ENCODE peak calls at places on chromosome 15, in six cellular contexts. Y is RWPE2, B is HFF-Myc, Q is kidney, K is testis, J is lower leg skin. M is an unnamed sample.

GRCh38 chr15:47787875-47788274 is 70.6 kb downstream of the SEMA6D start:
- DNase-seq in Y (no peak), B (no peak), Q (no peak), K (no peak), J (no peak), M (no peak)

GRCh38 chr15:57541271-57541670 is 50.4 kb upstream of the MYZAP start:
- DNase-seq in Y (peak), B (no peak), Q (no peak), K (no peak), J (no peak), M (no peak)

GRCh38 chr15:55221090-55222011 is 24.6 kb upstream of the RSL24D1 start:
- DNase-seq in Y (no peak), B (peak), Q (no peak), K (no peak), J (no peak), M (no peak)

GRCh38 chr15:94535298-94536048 is 304.1 kb downstream of the MCTP2 start:
- DNase-seq in Y (no peak), B (no peak), Q (no peak), K (no peak), J (no peak), M (no peak)

GRCh38 chr15:38868326-38869114 is 303.9 kb upstream of the RASGRP1 start:
- DNase-seq in Y (peak), B (no peak), Q (no peak), K (no peak), J (peak), M (no peak)

GRCh38 chr15:78597583-78597982 is 23.2 kb downstream of the CHRNA3 start:
- DNase-seq in Y (no peak), B (no peak), Q (no peak), K (no peak), J (no peak), M (no peak)

GRCh38 chr15:77346637-77347036 is 73.3 kb downstream of the PEAK1 start:
- DNase-seq in Y (no peak), B (no peak), Q (no peak), K (no peak), J (no peak), M (no peak)

GRCh38 chr15:96764946-96765345 is 434.4 kb downstream of the NR2F2 start:
- DNase-seq in Y (no peak), B (no peak), Q (no peak), K (no peak), J (no peak), M (no peak)

GRCh38 chr15:42239528-42240245 is 31.6 kb upstream of the VPS39 start:
- DNase-seq in Y (no peak), B (no peak), Q (no peak), K (no peak), J (no peak), M (no peak)

GRCh38 chr15:39919740-39920509 is at the start of gene GPR176:
- DNase-seq in Y (peak), B (no peak), Q (peak), K (peak), J (peak), M (no peak)

GRCh38 chr15:68511073-68511991 is 67.5 kb upstream of the CORO2B start:
- DNase-seq in Y (no peak), B (no peak), Q (no peak), K (peak), J (peak), M (no peak)

GRCh38 chr15:31062310-31062964 is 39.1 kb downstream of the TRPM1 start:
- DNase-seq in Y (no peak), B (peak), Q (no peak), K (no peak), J (no peak), M (no peak)

GRCh38 chr15:89666858-89667705 is 11.8 kb upstream of the KIF7 start:
- DNase-seq in Y (no peak), B (no peak), Q (no peak), K (no peak), J (peak), M (no peak)

GRCh38 chr15:89664951-89665350 is 9.7 kb upstream of the KIF7 start:
- DNase-seq in Y (no peak), B (no peak), Q (no peak), K (no peak), J (peak), M (no peak)

GRCh38 chr15:89664441-89664840 is 9.2 kb upstream of the KIF7 start:
- DNase-seq in Y (no peak), B (no peak), Q (no peak), K (no peak), J (peak), M (no peak)

GRCh38 chr15:89666147-89666857 is 11.0 kb upstream of the KIF7 start:
- DNase-seq in Y (no peak), B (no peak), Q (no peak), K (no peak), J (peak), M (no peak)

DNA sequence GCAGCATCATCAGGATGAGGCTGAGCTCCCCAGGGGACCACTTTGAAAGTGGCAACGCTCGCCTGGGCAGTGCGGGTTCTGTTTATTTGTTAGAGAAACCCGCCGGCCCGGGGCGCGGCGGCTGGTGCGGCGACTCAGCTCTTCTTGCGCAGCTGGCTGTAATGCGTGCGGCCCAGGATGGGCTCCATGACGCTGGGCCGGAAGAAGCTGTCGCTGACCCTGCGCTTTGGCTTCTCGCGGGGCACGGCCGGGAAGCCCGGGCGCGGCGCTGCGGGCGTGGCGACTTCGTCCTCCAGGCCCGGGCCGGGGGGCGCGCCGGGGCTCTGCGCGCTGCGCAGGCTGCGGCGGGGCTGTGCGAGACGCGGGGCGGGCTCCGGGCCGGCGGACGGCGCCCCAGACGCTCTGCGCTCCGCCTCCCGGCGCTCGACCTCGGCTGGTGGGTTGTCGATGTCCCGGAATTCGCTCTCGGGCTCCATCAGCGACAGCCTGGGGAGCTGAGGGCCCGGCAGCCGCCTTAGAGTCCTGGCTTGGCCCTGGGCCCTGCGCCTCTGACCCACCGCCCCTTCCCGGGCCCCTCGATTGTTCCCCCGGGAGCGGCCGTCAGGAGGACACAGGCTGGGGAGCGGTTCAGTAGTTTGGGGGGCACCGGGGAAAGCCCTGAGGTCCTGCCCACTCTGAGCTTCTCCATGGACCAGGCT is 10.3 kb upstream of the KIF7 start:
- DNase-seq in Y (no peak), B (no peak), Q (peak), K (peak), J (peak), M (no peak)
- H3K4me3 ChIP-seq in Y (peak), B (peak), Q (peak), K (peak), J (no peak), M (no peak)

GRCh38 chr15:56369234-56369633 is 4.0 kb downstream of the TEX9 start:
- DNase-seq in Y (no peak), B (no peak), Q (no peak), K (no peak), J (no peak), M (no peak)
- H3K4me3 ChIP-seq in Y (no peak), B (no peak), Q (no peak), K (no peak), J (no peak), M (no peak)

GRCh38 chr15:65791335-65792129 is 561 bp downstream of the DENND4A start:
- DNase-seq in Y (peak), B (no peak), Q (peak), K (peak), J (peak), M (peak)

GRCh38 chr15:65787260-65787659 is 4.8 kb downstream of the DENND4A start:
- DNase-seq in Y (no peak), B (no peak), Q (no peak), K (no peak), J (no peak), M (no peak)

GRCh38 chr15:65790692-65791334 is 1.3 kb downstream of the DENND4A start:
- DNase-seq in Y (no peak), B (no peak), Q (no peak), K (no peak), J (no peak), M (no peak)

GRCh38 chr15:65789105-65789504 is 3.0 kb downstream of the DENND4A start:
- DNase-seq in Y (no peak), B (no peak), Q (no peak), K (no peak), J (no peak), M (no peak)

GRCh38 chr15:65789759-65790158 is 2.3 kb downstream of the DENND4A start:
- DNase-seq in Y (no peak), B (no peak), Q (no peak), K (no peak), J (no peak), M (no peak)
- H3K4me3 ChIP-seq in Y (no peak), B (no peak), Q (no peak), K (no peak), J (no peak), M (no peak)

GRCh38 chr15:74432968-74433591 is 678 bp downstream of the SEMA7A start:
- DNase-seq in Y (no peak), B (no peak), Q (peak), K (no peak), J (no peak), M (no peak)

GRCh38 chr15:74432271-74432967 is 1.3 kb downstream of the SEMA7A start:
- DNase-seq in Y (no peak), B (no peak), Q (peak), K (no peak), J (no peak), M (peak)

GRCh38 chr15:74433592-74434259 is at the start of gene SEMA7A:
- DNase-seq in Y (peak), B (peak), Q (peak), K (peak), J (peak), M (peak)

GRCh38 chr15:74431645-74432044 is 2.1 kb downstream of the SEMA7A start:
- DNase-seq in Y (peak), B (no peak), Q (peak), K (peak), J (no peak), M (peak)

DNA sequence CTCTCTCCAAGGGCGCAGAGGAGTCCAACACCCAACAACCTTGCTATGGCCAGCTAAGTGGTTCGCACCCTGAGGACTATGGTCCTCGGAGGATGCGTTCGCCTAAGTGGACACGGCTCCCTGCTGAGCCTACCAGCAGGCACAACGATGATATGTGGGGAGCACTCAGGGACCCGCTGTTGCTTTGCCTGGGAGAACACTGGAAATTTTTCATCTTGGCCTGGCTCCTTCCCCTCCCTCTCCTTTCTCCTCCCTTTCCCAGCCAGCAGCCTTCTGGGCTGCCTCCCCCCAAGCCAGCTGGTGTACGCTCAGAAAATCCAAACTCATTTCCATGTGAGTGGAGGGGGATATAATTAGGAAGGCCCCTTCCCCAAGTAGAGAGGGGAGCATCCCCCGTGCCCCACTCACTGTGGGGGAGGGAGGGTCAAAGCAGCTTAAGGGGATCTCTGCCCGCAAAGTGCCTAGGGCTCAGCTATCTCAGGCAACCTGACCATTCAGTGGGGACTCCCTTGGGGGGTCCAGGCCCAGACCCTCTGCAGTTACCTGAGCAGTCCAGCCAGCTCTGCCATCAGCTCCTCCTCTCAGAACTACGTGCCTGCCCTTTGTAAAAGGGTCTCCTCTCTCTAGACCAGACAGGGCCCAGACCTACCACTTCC is 630 bp upstream of the SEMA7A start:
- DNase-seq in Y (no peak), B (no peak), Q (peak), K (no peak), J (no peak), M (no peak)
- H3K4me3 ChIP-seq in Y (peak), B (peak), Q (peak), K (peak), J (no peak), M (peak)